ENCODE peak calls at places on chromosomes 5 and 9, in ten cellular contexts. G is stomach; C is heart left ventricle; F is PC-3; E is mammary epithelial cell; Q is sigmoid colon; R is H9; A is PC-9; K is right cardiac atrium; V is CD8-positive, alpha-beta T cell. H is an unnamed sample.

GRCh38 chr5:128227984-128228383 is 144.4 kb downstream of the SLC12A2 start:
- DNase-seq in G (no peak), C (no peak), F (peak; percentile 97), E (peak; percentile 85), Q (no peak), R (no peak), A (peak; percentile 86), K (no peak), V (no peak), H (no peak)

GRCh38 chr5:132458226-132458560 is 32.4 kb downstream of the IRF1 start:
- DNase-seq in G (no peak), C (no peak), F (peak; percentile 27), E (peak; percentile 45), Q (no peak), R (no peak), A (no peak), K (no peak), V (no peak), H (no peak)

GRCh38 chr5:83400712-83401111 is 70.8 kb upstream of the VCAN start:
- DNase-seq in G (no peak), C (no peak), F (no peak), E (no peak), Q (no peak), R (no peak), A (no peak), K (no peak), V (no peak), H (no peak)

GRCh38 chr5:1466631-1467265 is 21.5 kb upstream of the SLC6A3 start:
- DNase-seq in G (no peak), C (peak; percentile 64), F (no peak), E (no peak), Q (peak; percentile 62), R (no peak), A (no peak), K (no peak), V (no peak), H (no peak)

GRCh38 chr5:104139840-104140239 is 577.3 kb upstream of the NUDT12 start:
- DNase-seq in G (no peak), C (no peak), F (no peak), E (no peak), Q (no peak), R (no peak), A (no peak), K (no peak), V (no peak), H (no peak)

GRCh38 chr5:26148569-26149107 is 889.7 kb downstream of the CDH9 start:
- DNase-seq in G (no peak), C (no peak), F (no peak), E (no peak), Q (no peak), R (peak; percentile 55), A (no peak), K (no peak), V (no peak), H (no peak)

GRCh38 chr5:14476791-14477435 is 104.7 kb upstream of the OTULINL start:
- DNase-seq in G (no peak), C (no peak), F (peak; percentile 92), E (peak; percentile 79), Q (no peak), R (no peak), A (peak; percentile 42), K (no peak), V (no peak), H (no peak)

GRCh38 chr5:94308442-94308841 is 310.0 kb downstream of the KIAA0825 start:
- DNase-seq in G (no peak), C (no peak), F (peak; percentile 66), E (no peak), Q (no peak), R (no peak), A (no peak), K (no peak), V (no peak), H (no peak)

GRCh38 chr5:173782671-173783101 is 105.5 kb upstream of the CPEB4 start:
- DNase-seq in G (no peak), C (no peak), F (no peak), E (no peak), Q (no peak), R (no peak), A (no peak), K (no peak), V (no peak), H (no peak)

GRCh38 chr5:155943516-155944407 is 383.2 kb upstream of the SGCD start:
- DNase-seq in G (no peak), C (no peak), F (peak; percentile 2), E (peak; percentile 1), Q (no peak), R (peak; percentile 63), A (no peak), K (peak; percentile 72), V (peak; percentile 29), H (peak; percentile 4)

GRCh38 chr9:15606667-15607472 is 54.0 kb downstream of the CCDC171 start:
- DNase-seq in G (no peak), C (no peak), F (peak; percentile 72), E (peak; percentile 36), Q (no peak), R (no peak), A (no peak), K (no peak), V (no peak), H (peak; percentile 57)

GRCh38 chr5:101424530-101425175 is 521.6 kb upstream of the ST8SIA4 start:
- DNase-seq in G (no peak), C (no peak), F (peak; percentile 18), E (peak; percentile 58), Q (no peak), R (no peak), A (no peak), K (no peak), V (no peak), H (no peak)
- H3K27ac ChIP-seq in G (no peak overlapping the region), C (no peak overlapping the region), F (peak overlapping the region; percentile 22), E (no peak overlapping the region), Q (no peak overlapping the region), R (no peak overlapping the region), A (no peak overlapping the region), K (no peak overlapping the region), V (no peak overlapping the region), H (no peak overlapping the region)

DNA sequence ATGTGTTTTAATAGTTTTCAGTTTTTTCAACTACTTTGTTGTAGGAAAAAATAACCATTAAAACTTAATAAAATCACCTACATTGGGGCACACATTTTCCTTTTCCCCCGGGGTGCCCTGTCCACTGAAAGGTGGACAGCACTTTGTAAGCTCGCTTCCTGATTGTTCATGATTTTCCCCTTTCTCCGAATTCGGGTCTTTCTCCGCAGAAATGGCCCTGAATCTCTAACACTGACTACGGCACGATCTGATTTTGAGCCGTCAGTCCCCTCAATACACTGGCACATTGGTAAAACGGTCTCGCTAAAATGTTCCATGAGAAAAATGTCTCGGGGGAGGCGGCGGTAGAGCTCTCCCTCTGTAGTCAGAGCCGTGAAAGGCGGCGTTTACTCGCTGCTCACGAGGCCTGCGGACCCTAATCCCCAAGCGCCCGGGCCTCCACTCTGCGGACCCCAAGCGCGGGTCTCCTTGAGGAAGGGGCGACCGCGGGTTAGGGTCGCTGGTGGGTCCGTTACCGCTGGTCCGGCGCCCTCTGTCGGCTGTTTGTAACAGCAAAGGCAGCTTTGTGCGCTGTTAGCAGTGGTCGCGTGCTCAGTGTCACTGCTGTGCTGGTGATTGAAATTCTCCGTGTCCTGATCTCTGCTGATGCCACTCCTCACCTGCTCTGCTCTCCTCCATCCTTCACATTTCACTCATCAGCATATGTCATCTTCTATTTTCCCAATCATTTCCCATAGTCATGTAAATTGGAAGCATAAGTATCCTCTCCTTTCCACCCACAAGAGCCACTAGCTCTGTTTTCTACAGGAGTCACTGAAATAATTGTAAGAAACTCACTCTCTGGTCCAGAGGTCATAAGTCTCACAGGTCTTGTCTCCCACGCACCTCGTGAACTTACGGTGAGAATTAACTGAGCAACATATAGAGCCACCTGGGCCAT is 10.8 kb upstream of the IFNA2 start:
- DNase-seq in G (peak; percentile 51), C (peak; percentile 76), F (peak; percentile 43), E (no peak), Q (peak; percentile 73), R (peak; percentile 77), A (no peak), K (peak; percentile 83), V (peak; percentile 65), H (peak; percentile 54)
- H3K27me3 ChIP-seq in G (no peaks in the 10 kb centered on the region), C (peaks cover 5% of the 10 kb centered on the region), F (peaks cover 3% of the 10 kb centered on the region), E (peaks cover 11% of the 10 kb centered on the region), Q (no peaks in the 10 kb centered on the region), R (no peaks in the 10 kb centered on the region), A (no peaks in the 10 kb centered on the region), K (peaks cover 3% of the 10 kb centered on the region), V (peaks cover 5% of the 10 kb centered on the region), H (peaks cover 14% of the 10 kb centered on the region)

DNA sequence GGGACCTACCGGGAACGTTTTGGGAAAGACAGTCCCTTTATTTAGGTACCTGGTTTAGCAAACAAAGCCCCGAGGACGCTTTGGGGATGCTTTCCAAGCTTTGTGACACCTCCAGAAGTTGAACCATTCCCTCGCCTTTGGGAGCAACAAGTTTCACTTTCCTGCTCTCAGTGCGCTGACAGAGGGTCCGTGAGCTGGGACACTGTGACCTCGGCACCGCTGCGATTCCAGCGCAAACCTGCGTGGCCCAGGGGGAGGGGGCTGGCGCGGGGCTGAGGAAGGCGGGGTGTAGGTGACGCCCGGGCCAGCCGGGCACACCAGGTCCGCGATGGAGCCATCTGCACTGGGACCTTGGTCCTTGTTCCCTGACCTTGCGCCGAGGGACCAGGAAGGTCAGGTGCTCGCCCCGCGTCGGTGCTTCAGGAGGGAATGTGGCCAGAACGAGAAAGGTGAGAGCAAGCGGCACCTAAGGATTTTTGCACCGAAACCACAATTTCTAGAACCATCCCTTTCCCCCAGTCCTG is 724 bp upstream of the NPR3 start:
- DNase-seq in G (no peak), C (peak; percentile 73), F (peak; percentile 21), E (peak; percentile 30), Q (peak; percentile 72), R (peak; percentile 66), A (no peak), K (peak; percentile 78), V (no peak), H (no peak)
- H3K27ac ChIP-seq in G (peak overlapping the region; percentile 35), C (peak overlapping the region; percentile 88), F (peak overlapping the region; percentile 47), E (no peak overlapping the region), Q (peak overlapping the region; percentile 81), R (no peak overlapping the region), A (no peak overlapping the region), K (peak overlapping the region; percentile 49), V (no peak overlapping the region), H (no peak overlapping the region)

DNA sequence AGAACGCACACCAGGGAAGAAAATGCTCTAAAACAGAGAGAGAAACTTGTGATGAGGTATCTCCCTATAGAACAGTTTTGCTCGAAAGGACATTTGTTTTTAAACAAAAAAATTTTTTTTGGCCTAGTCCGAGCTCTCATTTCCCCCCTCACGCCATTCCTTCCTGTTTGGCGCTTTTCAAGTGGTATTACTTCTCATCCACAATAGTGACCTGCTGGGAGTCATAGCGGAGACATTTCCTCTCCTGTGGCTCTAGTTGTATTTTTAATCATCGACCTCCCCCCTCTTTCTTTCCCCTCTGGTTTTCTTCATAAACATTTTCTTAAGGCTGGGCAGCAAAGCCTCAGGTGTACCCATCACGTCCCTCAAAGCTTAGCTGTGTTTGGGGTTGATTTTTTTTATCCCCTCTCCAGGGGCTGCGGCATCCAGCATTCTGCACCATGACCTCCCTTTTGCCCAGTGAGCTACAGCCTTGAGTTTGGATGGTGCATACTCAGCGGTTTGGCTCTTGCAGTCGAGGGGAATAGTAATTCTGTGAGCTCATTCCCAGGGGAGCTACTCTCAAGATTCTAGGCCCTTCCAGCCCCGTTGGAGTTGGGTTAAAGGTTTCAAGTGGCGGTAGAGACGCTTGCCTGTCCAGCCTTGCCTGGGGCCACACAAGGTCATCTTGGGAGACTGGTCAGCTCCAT is 102.0 kb upstream of the SPRY4 start:
- DNase-seq in G (no peak), C (no peak), F (no peak), E (no peak), Q (no peak), R (no peak), A (no peak), K (no peak), V (no peak), H (no peak)
- H3K27me3 ChIP-seq in G (no peaks in the 10 kb centered on the region), C (no peaks in the 10 kb centered on the region), F (no peaks in the 10 kb centered on the region), E (no peaks in the 10 kb centered on the region), Q (no peaks in the 10 kb centered on the region), R (no peaks in the 10 kb centered on the region), A (no peaks in the 10 kb centered on the region), K (no peaks in the 10 kb centered on the region), V (no peaks in the 10 kb centered on the region), H (no peaks in the 10 kb centered on the region)

GRCh38 chr5:95797301-95797700 is 25.2 kb downstream of the GLRX start:
- DNase-seq in G (no peak), C (no peak), F (no peak), E (no peak), Q (no peak), R (no peak), A (no peak), K (no peak), V (no peak), H (no peak)
- H3K27ac ChIP-seq in G (no peak overlapping the region), C (no peak overlapping the region), F (no peak overlapping the region), E (no peak overlapping the region), Q (no peak overlapping the region), R (no peak overlapping the region), A (no peak overlapping the region), K (no peak overlapping the region), V (no peak overlapping the region), H (no peak overlapping the region)

H was measured in CD4-positive, alpha-beta memory T cell.